ENCODE peak calls at places on chromosomes 7 and 10, in six cellular contexts. One of them, this sample, is unnamed.

GRCh38 chr10:1199897-1200721 is 143.9 kb downstream of the WDR37 start:
- DNase-seq in body of pancreas: no peak
- DNase-seq in nephron progenitor cell: no peak
- DNase-seq in brain microvascular endothelial cell: no peak
- DNase-seq in B cell: no peak
- DNase-seq in cardiac muscle cell: no peak
- DNase-seq in this sample: no peak

GRCh38 chr10:26269754-26270153 is 53.2 kb downstream of the GAD2 start:
- DNase-seq in body of pancreas: no peak
- DNase-seq in nephron progenitor cell: peak; percentile 18
- DNase-seq in brain microvascular endothelial cell: peak; percentile 2
- DNase-seq in B cell: no peak
- DNase-seq in cardiac muscle cell: peak; percentile 62
- DNase-seq in this sample: peak; percentile 24

GRCh38 chr7:1355568-1356340 is 103.5 kb downstream of the MICALL2 start:
- DNase-seq in body of pancreas: peak; percentile 31
- DNase-seq in nephron progenitor cell: no peak
- DNase-seq in brain microvascular endothelial cell: no peak
- DNase-seq in B cell: no peak
- DNase-seq in cardiac muscle cell: no peak
- DNase-seq in this sample: peak; percentile 82

GRCh38 chr7:139984642-139985539 is 77.9 kb downstream of the PARP12 start:
- DNase-seq in body of pancreas: no peak
- DNase-seq in nephron progenitor cell: no peak
- DNase-seq in brain microvascular endothelial cell: no peak
- DNase-seq in B cell: no peak
- DNase-seq in cardiac muscle cell: no peak
- DNase-seq in this sample: no peak

GRCh38 chr7:27172388-27172774 is 1.7 kb downstream of the HOXA10 start:
- DNase-seq in body of pancreas: peak; percentile 4
- DNase-seq in nephron progenitor cell: peak; percentile 17
- DNase-seq in brain microvascular endothelial cell: no peak
- DNase-seq in B cell: no peak
- DNase-seq in cardiac muscle cell: no peak
- DNase-seq in this sample: no peak

GRCh38 chr7:74302745-74303221 is 13.6 kb downstream of the CLIP2 start:
- DNase-seq in body of pancreas: no peak
- DNase-seq in nephron progenitor cell: no peak
- DNase-seq in brain microvascular endothelial cell: no peak
- DNase-seq in B cell: no peak
- DNase-seq in cardiac muscle cell: no peak
- DNase-seq in this sample: no peak

GRCh38 chr7:27316311-27316710 is 73.7 kb downstream of the EVX1 start:
- DNase-seq in body of pancreas: no peak
- DNase-seq in nephron progenitor cell: no peak
- DNase-seq in brain microvascular endothelial cell: no peak
- DNase-seq in B cell: no peak
- DNase-seq in cardiac muscle cell: no peak
- DNase-seq in this sample: no peak

GRCh38 chr7:74625446-74625845 is 32.1 kb upstream of the GTF2I start:
- DNase-seq in body of pancreas: no peak
- DNase-seq in nephron progenitor cell: no peak
- DNase-seq in brain microvascular endothelial cell: peak; percentile 8
- DNase-seq in B cell: no peak
- DNase-seq in cardiac muscle cell: no peak
- DNase-seq in this sample: no peak

GRCh38 chr10:31353574-31353973 is 34.6 kb downstream of the ZEB1 start:
- DNase-seq in body of pancreas: no peak
- DNase-seq in nephron progenitor cell: no peak
- DNase-seq in brain microvascular endothelial cell: peak; percentile 43
- DNase-seq in B cell: no peak
- DNase-seq in cardiac muscle cell: no peak
- DNase-seq in this sample: peak; percentile 49

GRCh38 chr10:31319602-31320178 is 674 bp downstream of the ZEB1 start:
- DNase-seq in body of pancreas: no peak
- DNase-seq in nephron progenitor cell: no peak
- DNase-seq in brain microvascular endothelial cell: no peak
- DNase-seq in B cell: peak; percentile 56
- DNase-seq in cardiac muscle cell: peak; percentile 47
- DNase-seq in this sample: no peak

GRCh38 chr7:2537981-2538851 is 17.1 kb downstream of the BRAT1 start:
- DNase-seq in body of pancreas: peak; percentile 48
- DNase-seq in nephron progenitor cell: no peak
- DNase-seq in brain microvascular endothelial cell: no peak
- DNase-seq in B cell: peak; percentile 35
- DNase-seq in cardiac muscle cell: no peak
- DNase-seq in this sample: no peak

GRCh38 chr10:27815261-27815660 is 69.6 kb upstream of the MKX start:
- DNase-seq in body of pancreas: no peak
- DNase-seq in nephron progenitor cell: no peak
- DNase-seq in brain microvascular endothelial cell: no peak
- DNase-seq in B cell: no peak
- DNase-seq in cardiac muscle cell: no peak
- DNase-seq in this sample: no peak

GRCh38 chr7:30391806-30392205 is 86.8 kb downstream of the NOD1 start:
- DNase-seq in body of pancreas: no peak
- DNase-seq in nephron progenitor cell: no peak
- DNase-seq in brain microvascular endothelial cell: no peak
- DNase-seq in B cell: no peak
- DNase-seq in cardiac muscle cell: no peak
- DNase-seq in this sample: no peak

GRCh38 chr10:74585231-74586087 is 240.9 kb upstream of the KAT6B start:
- DNase-seq in body of pancreas: no peak
- DNase-seq in nephron progenitor cell: peak; percentile 7
- DNase-seq in brain microvascular endothelial cell: no peak
- DNase-seq in B cell: no peak
- DNase-seq in cardiac muscle cell: no peak
- DNase-seq in this sample: no peak

GRCh38 chr10:67225226-67225625 is 299.4 kb downstream of the LRRTM3 start:
- DNase-seq in body of pancreas: no peak
- DNase-seq in nephron progenitor cell: no peak
- DNase-seq in brain microvascular endothelial cell: no peak
- DNase-seq in B cell: no peak
- DNase-seq in cardiac muscle cell: no peak
- DNase-seq in this sample: no peak

GRCh38 chr7:4602905-4603842 is 78.9 kb upstream of the FOXK1 start:
- DNase-seq in body of pancreas: no peak
- DNase-seq in nephron progenitor cell: no peak
- DNase-seq in brain microvascular endothelial cell: no peak
- DNase-seq in B cell: no peak
- DNase-seq in cardiac muscle cell: no peak
- DNase-seq in this sample: no peak

GRCh38 chr7:151014950-151015349 is 9.3 kb downstream of the ATG9B start:
- DNase-seq in body of pancreas: no peak
- DNase-seq in nephron progenitor cell: no peak
- DNase-seq in brain microvascular endothelial cell: no peak
- DNase-seq in B cell: no peak
- DNase-seq in cardiac muscle cell: no peak
- DNase-seq in this sample: no peak

GRCh38 chr10:117255835-117256460 is 15.0 kb downstream of the SLC18A2 start:
- DNase-seq in body of pancreas: no peak
- DNase-seq in nephron progenitor cell: no peak
- DNase-seq in brain microvascular endothelial cell: no peak
- DNase-seq in B cell: no peak
- DNase-seq in cardiac muscle cell: no peak
- DNase-seq in this sample: no peak

GRCh38 chr10:17431871-17432311 is 22.5 kb downstream of the ST8SIA6 start:
- DNase-seq in body of pancreas: no peak
- DNase-seq in nephron progenitor cell: no peak
- DNase-seq in brain microvascular endothelial cell: peak; percentile 62
- DNase-seq in B cell: no peak
- DNase-seq in cardiac muscle cell: no peak
- DNase-seq in this sample: no peak

GRCh38 chr10:132690821-132691610 is 94.9 kb downstream of the NKX6-2 start:
- DNase-seq in body of pancreas: peak; percentile 8
- DNase-seq in nephron progenitor cell: no peak
- DNase-seq in brain microvascular endothelial cell: no peak
- DNase-seq in B cell: no peak
- DNase-seq in cardiac muscle cell: no peak
- DNase-seq in this sample: no peak

GRCh38 chr7:159227433-159227832 is 82.8 kb upstream of the VIPR2 start:
- DNase-seq in body of pancreas: peak; percentile 43
- DNase-seq in nephron progenitor cell: no peak
- DNase-seq in brain microvascular endothelial cell: no peak
- DNase-seq in B cell: no peak
- DNase-seq in cardiac muscle cell: no peak
- DNase-seq in this sample: no peak

GRCh38 chr7:30931161-30931926 is 19.7 kb downstream of the AQP1 start:
- DNase-seq in body of pancreas: peak; percentile 82
- DNase-seq in nephron progenitor cell: no peak
- DNase-seq in brain microvascular endothelial cell: no peak
- DNase-seq in B cell: no peak
- DNase-seq in cardiac muscle cell: no peak
- DNase-seq in this sample: no peak

GRCh38 chr10:20963721-20964595 is 66.8 kb upstream of the NEBL start:
- DNase-seq in body of pancreas: no peak
- DNase-seq in nephron progenitor cell: no peak
- DNase-seq in brain microvascular endothelial cell: no peak
- DNase-seq in B cell: no peak
- DNase-seq in cardiac muscle cell: peak; percentile 70
- DNase-seq in this sample: no peak

GRCh38 chr7:111750168-111750715 is 187.9 kb upstream of the IMMP2L start:
- DNase-seq in body of pancreas: no peak
- DNase-seq in nephron progenitor cell: no peak
- DNase-seq in brain microvascular endothelial cell: no peak
- DNase-seq in B cell: no peak
- DNase-seq in cardiac muscle cell: no peak
- DNase-seq in this sample: no peak

GRCh38 chr7:144786079-144786478 is 49.8 kb downstream of the TPK1 start:
- DNase-seq in body of pancreas: no peak
- DNase-seq in nephron progenitor cell: no peak
- DNase-seq in brain microvascular endothelial cell: no peak
- DNase-seq in B cell: no peak
- DNase-seq in cardiac muscle cell: no peak
- DNase-seq in this sample: no peak

GRCh38 chr7:144786522-144786921 is 49.3 kb downstream of the TPK1 start:
- DNase-seq in body of pancreas: no peak
- DNase-seq in nephron progenitor cell: no peak
- DNase-seq in brain microvascular endothelial cell: no peak
- DNase-seq in B cell: no peak
- DNase-seq in cardiac muscle cell: peak; percentile 21
- DNase-seq in this sample: no peak

GRCh38 chr7:144784943-144785342 is 50.9 kb downstream of the TPK1 start:
- DNase-seq in body of pancreas: no peak
- DNase-seq in nephron progenitor cell: no peak
- DNase-seq in brain microvascular endothelial cell: peak; percentile 66
- DNase-seq in B cell: no peak
- DNase-seq in cardiac muscle cell: no peak
- DNase-seq in this sample: no peak

GRCh38 chr7:144785491-144785890 is 50.4 kb downstream of the TPK1 start:
- DNase-seq in body of pancreas: no peak
- DNase-seq in nephron progenitor cell: no peak
- DNase-seq in brain microvascular endothelial cell: no peak
- DNase-seq in B cell: no peak
- DNase-seq in cardiac muscle cell: no peak
- DNase-seq in this sample: no peak

GRCh38 chr7:144787127-144787526 is 48.7 kb downstream of the TPK1 start:
- DNase-seq in body of pancreas: no peak
- DNase-seq in nephron progenitor cell: no peak
- DNase-seq in brain microvascular endothelial cell: no peak
- DNase-seq in B cell: no peak
- DNase-seq in cardiac muscle cell: peak; percentile 23
- DNase-seq in this sample: no peak
- TF ChIP-seq CTCF in body of pancreas: no peak
- TF ChIP-seq CTCF in nephron progenitor cell: no peak
- TF ChIP-seq CTCF in brain microvascular endothelial cell: peak; percentile 17
- TF ChIP-seq CTCF in B cell: no peak
- TF ChIP-seq CTCF in cardiac muscle cell: no peak
- TF ChIP-seq CTCF in this sample: no peak

GRCh38 chr10:114874827-114875541 is 53.4 kb downstream of the FHIP2A start:
- DNase-seq in body of pancreas: no peak
- DNase-seq in nephron progenitor cell: peak; percentile 61
- DNase-seq in brain microvascular endothelial cell: peak; percentile 76
- DNase-seq in B cell: peak; percentile 32
- DNase-seq in cardiac muscle cell: peak; percentile 57
- DNase-seq in this sample: no peak
- TF ChIP-seq CTCF in body of pancreas: no peak
- TF ChIP-seq CTCF in nephron progenitor cell: no peak
- TF ChIP-seq CTCF in brain microvascular endothelial cell: peak; percentile 60
- TF ChIP-seq CTCF in B cell: no peak
- TF ChIP-seq CTCF in cardiac muscle cell: peak; percentile 32
- TF ChIP-seq CTCF in this sample: no peak

GRCh38 chr10:103140469-103140868 is 52.6 kb downstream of the NT5C2 start:
- DNase-seq in body of pancreas: no peak
- DNase-seq in nephron progenitor cell: no peak
- DNase-seq in brain microvascular endothelial cell: no peak
- DNase-seq in B cell: no peak
- DNase-seq in cardiac muscle cell: no peak
- DNase-seq in this sample: no peak

GRCh38 chr10:103144086-103144485 is 49.0 kb downstream of the NT5C2 start:
- DNase-seq in body of pancreas: no peak
- DNase-seq in nephron progenitor cell: no peak
- DNase-seq in brain microvascular endothelial cell: no peak
- DNase-seq in B cell: no peak
- DNase-seq in cardiac muscle cell: no peak
- DNase-seq in this sample: no peak

GRCh38 chr10:103139803-103140202 is 53.3 kb downstream of the NT5C2 start:
- DNase-seq in body of pancreas: no peak
- DNase-seq in nephron progenitor cell: no peak
- DNase-seq in brain microvascular endothelial cell: no peak
- DNase-seq in B cell: no peak
- DNase-seq in cardiac muscle cell: no peak
- DNase-seq in this sample: no peak

GRCh38 chr10:103145046-103145445 is 48.0 kb downstream of the NT5C2 start:
- DNase-seq in body of pancreas: no peak
- DNase-seq in nephron progenitor cell: no peak
- DNase-seq in brain microvascular endothelial cell: peak; percentile 43
- DNase-seq in B cell: no peak
- DNase-seq in cardiac muscle cell: no peak
- DNase-seq in this sample: no peak

GRCh38 chr10:103141950-103142349 is 51.1 kb downstream of the NT5C2 start:
- DNase-seq in body of pancreas: no peak
- DNase-seq in nephron progenitor cell: no peak
- DNase-seq in brain microvascular endothelial cell: no peak
- DNase-seq in B cell: no peak
- DNase-seq in cardiac muscle cell: no peak
- DNase-seq in this sample: no peak
- TF ChIP-seq CTCF in body of pancreas: no peak
- TF ChIP-seq CTCF in nephron progenitor cell: no peak
- TF ChIP-seq CTCF in brain microvascular endothelial cell: no peak
- TF ChIP-seq CTCF in B cell: no peak
- TF ChIP-seq CTCF in cardiac muscle cell: no peak
- TF ChIP-seq CTCF in this sample: no peak

DNA sequence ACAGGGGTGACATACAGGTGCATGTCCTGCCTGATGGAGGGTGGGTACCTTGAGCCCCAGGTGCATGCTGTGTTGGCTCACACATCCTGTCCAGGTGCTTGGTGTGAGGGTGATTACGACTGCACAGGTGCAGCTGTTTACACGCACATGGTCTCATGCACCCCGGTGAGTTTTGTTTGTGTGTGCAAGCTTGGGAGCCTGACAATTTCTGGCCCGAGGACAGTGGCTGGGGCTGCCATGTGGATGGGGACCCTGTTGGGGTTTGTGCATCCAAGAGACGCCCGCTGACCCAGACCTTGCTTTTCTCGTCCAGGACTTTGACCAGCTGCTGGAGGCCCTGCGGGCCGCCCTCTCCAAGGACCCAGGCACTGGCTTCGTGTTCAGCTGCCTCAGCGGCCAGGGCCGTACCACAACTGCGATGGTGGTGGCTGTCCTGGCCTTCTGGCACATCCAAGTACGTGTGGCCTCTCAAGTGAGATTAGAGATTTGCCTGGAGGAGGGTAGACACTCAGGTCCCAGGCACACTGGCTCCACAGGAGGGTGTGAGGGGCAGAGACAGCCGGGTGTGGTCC is 61.7 kb downstream of the PRF1 start:
- DNase-seq in body of pancreas: no peak
- DNase-seq in nephron progenitor cell: no peak
- DNase-seq in brain microvascular endothelial cell: no peak
- DNase-seq in B cell: no peak
- DNase-seq in cardiac muscle cell: no peak
- DNase-seq in this sample: no peak
- TF ChIP-seq CTCF in body of pancreas: no peak
- TF ChIP-seq CTCF in nephron progenitor cell: no peak
- TF ChIP-seq CTCF in brain microvascular endothelial cell: no peak
- TF ChIP-seq CTCF in B cell: peak; percentile 7
- TF ChIP-seq CTCF in cardiac muscle cell: no peak
- TF ChIP-seq CTCF in this sample: no peak

This sample was measured in Calu3.